ENCODE peak calls at places on chromosomes 16 and 17, in six cellular contexts. One of them, this sample, is unnamed. For H3K36me3, the result is how much of the 10 kb centered on the place peaks cover.

GRCh38 chr17:49603720-49604119 is 28.0 kb downstream of the NXPH3 start:
- DNase-seq in stomach: no peak
- DNase-seq in uterus: no peak
- DNase-seq in effector memory CD4-positive, alpha-beta T cell: no peak
- DNase-seq in GM23338: no peak
- DNase-seq in GM23248: peak
- DNase-seq in this sample: no peak

GRCh38 chr17:42365136-42365535 is 23.1 kb downstream of the STAT3 start:
- DNase-seq in stomach: no peak
- DNase-seq in GM23338: no peak
- DNase-seq in uterus: no peak
- DNase-seq in effector memory CD4-positive, alpha-beta T cell: no peak
- DNase-seq in GM23248: peak
- DNase-seq in this sample: no peak

GRCh38 chr16:85173077-85173980 is 61.1 kb upstream of the CIBAR2 start:
- DNase-seq in effector memory CD4-positive, alpha-beta T cell: no peak
- DNase-seq in stomach: no peak
- DNase-seq in uterus: no peak
- DNase-seq in GM23338: no peak
- DNase-seq in GM23248: peak
- DNase-seq in this sample: no peak

GRCh38 chr16:74623214-74623842 is 16.4 kb upstream of the GLG1 start:
- DNase-seq in GM23338: peak
- DNase-seq in uterus: no peak
- DNase-seq in GM23248: peak
- DNase-seq in stomach: peak
- DNase-seq in effector memory CD4-positive, alpha-beta T cell: no peak
- DNase-seq in this sample: peak

GRCh38 chr17:57531078-57531477 is 214.0 kb downstream of the CCDC182 start:
- DNase-seq in GM23338: no peak
- DNase-seq in uterus: no peak
- DNase-seq in stomach: no peak
- DNase-seq in GM23248: no peak
- DNase-seq in effector memory CD4-positive, alpha-beta T cell: no peak
- DNase-seq in this sample: no peak

GRCh38 chr16:85091522-85091910 is 20.8 kb downstream of the CIBAR2 start:
- DNase-seq in uterus: no peak
- DNase-seq in GM23338: no peak
- DNase-seq in stomach: no peak
- DNase-seq in effector memory CD4-positive, alpha-beta T cell: no peak
- DNase-seq in GM23248: no peak
- DNase-seq in this sample: no peak

GRCh38 chr17:64171041-64171440 is 41.1 kb upstream of the ERN1 start:
- DNase-seq in stomach: no peak
- DNase-seq in uterus: no peak
- DNase-seq in GM23248: peak
- DNase-seq in GM23338: no peak
- DNase-seq in effector memory CD4-positive, alpha-beta T cell: no peak
- DNase-seq in this sample: no peak

GRCh38 chr17:50316016-50316587 is 29.8 kb upstream of the XYLT2 start:
- DNase-seq in effector memory CD4-positive, alpha-beta T cell: no peak
- DNase-seq in GM23248: no peak
- DNase-seq in GM23338: no peak
- DNase-seq in stomach: no peak
- DNase-seq in uterus: no peak
- DNase-seq in this sample: no peak

GRCh38 chr17:1050996-1051925 is 54.3 kb downstream of the TIMM22 start:
- DNase-seq in stomach: no peak
- DNase-seq in uterus: no peak
- DNase-seq in GM23248: no peak
- DNase-seq in GM23338: no peak
- DNase-seq in effector memory CD4-positive, alpha-beta T cell: no peak
- DNase-seq in this sample: no peak

GRCh38 chr17:15485045-15485444 is 17.6 kb upstream of the CDRT4 start:
- DNase-seq in GM23248: no peak
- DNase-seq in stomach: no peak
- DNase-seq in uterus: no peak
- DNase-seq in GM23338: peak
- DNase-seq in effector memory CD4-positive, alpha-beta T cell: no peak
- DNase-seq in this sample: no peak

GRCh38 chr16:85132456-85133289 is 20.4 kb upstream of the CIBAR2 start:
- DNase-seq in stomach: no peak
- DNase-seq in GM23338: no peak
- DNase-seq in GM23248: peak
- DNase-seq in uterus: no peak
- DNase-seq in effector memory CD4-positive, alpha-beta T cell: no peak
- DNase-seq in this sample: no peak

GRCh38 chr17:80147035-80147939 is at the start of gene EIF4A3:
- DNase-seq in stomach: peak
- DNase-seq in uterus: peak
- DNase-seq in GM23338: peak
- DNase-seq in effector memory CD4-positive, alpha-beta T cell: peak
- DNase-seq in GM23248: peak
- DNase-seq in this sample: peak

GRCh38 chr16:3737181-3737580 is 19.9 kb upstream of the TRAP1 start:
- DNase-seq in GM23338: no peak
- DNase-seq in effector memory CD4-positive, alpha-beta T cell: no peak
- DNase-seq in GM23248: no peak
- DNase-seq in stomach: no peak
- DNase-seq in uterus: no peak
- DNase-seq in this sample: no peak

GRCh38 chr17:61309857-61310256 is 89.8 kb upstream of the TBX2 start:
- DNase-seq in GM23248: peak
- DNase-seq in stomach: no peak
- DNase-seq in effector memory CD4-positive, alpha-beta T cell: no peak
- DNase-seq in GM23338: no peak
- DNase-seq in uterus: no peak
- DNase-seq in this sample: no peak

GRCh38 chr17:50630524-50631194 is 4.0 kb upstream of the ABCC3 start:
- DNase-seq in GM23338: peak
- DNase-seq in effector memory CD4-positive, alpha-beta T cell: peak
- DNase-seq in uterus: no peak
- DNase-seq in GM23248: peak
- DNase-seq in stomach: peak
- DNase-seq in this sample: peak

GRCh38 chr17:17406225-17406624 is 70.6 kb upstream of the MED9 start:
- DNase-seq in effector memory CD4-positive, alpha-beta T cell: no peak
- DNase-seq in stomach: no peak
- DNase-seq in GM23338: no peak
- DNase-seq in GM23248: no peak
- DNase-seq in uterus: no peak
- DNase-seq in this sample: peak

GRCh38 chr17:71535311-71535710 is 585.5 kb upstream of the SOX9 start:
- DNase-seq in GM23248: no peak
- DNase-seq in effector memory CD4-positive, alpha-beta T cell: no peak
- DNase-seq in stomach: no peak
- DNase-seq in GM23338: no peak
- DNase-seq in uterus: no peak
- DNase-seq in this sample: no peak

GRCh38 chr17:64174686-64175456 is 44.9 kb upstream of the ERN1 start:
- DNase-seq in stomach: no peak
- DNase-seq in effector memory CD4-positive, alpha-beta T cell: no peak
- DNase-seq in GM23338: no peak
- DNase-seq in uterus: no peak
- DNase-seq in GM23248: peak
- DNase-seq in this sample: no peak

GRCh38 chr16:67653131-67654068 is 6.7 kb downstream of the ACD start:
- DNase-seq in GM23248: peak
- DNase-seq in GM23338: no peak
- DNase-seq in uterus: no peak
- DNase-seq in stomach: no peak
- DNase-seq in effector memory CD4-positive, alpha-beta T cell: no peak
- DNase-seq in this sample: no peak

GRCh38 chr17:39935896-39936295 is 8.4 kb downstream of the LRRC3C start:
- DNase-seq in stomach: no peak
- DNase-seq in uterus: no peak
- DNase-seq in effector memory CD4-positive, alpha-beta T cell: no peak
- DNase-seq in GM23248: peak
- DNase-seq in GM23338: no peak
- DNase-seq in this sample: no peak

GRCh38 chr17:14205992-14206461 is 30.6 kb downstream of the CDRT15 start:
- DNase-seq in stomach: peak
- DNase-seq in GM23338: peak
- DNase-seq in GM23248: no peak
- DNase-seq in uterus: no peak
- DNase-seq in effector memory CD4-positive, alpha-beta T cell: peak
- DNase-seq in this sample: peak

GRCh38 chr16:89473136-89473712 is 17.1 kb downstream of the ANKRD11 start:
- DNase-seq in GM23338: no peak
- DNase-seq in uterus: no peak
- DNase-seq in GM23248: no peak
- DNase-seq in stomach: no peak
- DNase-seq in effector memory CD4-positive, alpha-beta T cell: no peak
- DNase-seq in this sample: no peak

GRCh38 chr16:89476811-89477261 is 13.5 kb downstream of the ANKRD11 start:
- DNase-seq in stomach: no peak
- DNase-seq in GM23248: no peak
- DNase-seq in uterus: no peak
- DNase-seq in GM23338: no peak
- DNase-seq in effector memory CD4-positive, alpha-beta T cell: no peak
- DNase-seq in this sample: no peak

GRCh38 chr16:89473791-89474414 is 16.5 kb downstream of the ANKRD11 start:
- DNase-seq in uterus: no peak
- DNase-seq in GM23248: peak
- DNase-seq in GM23338: no peak
- DNase-seq in stomach: no peak
- DNase-seq in effector memory CD4-positive, alpha-beta T cell: no peak
- DNase-seq in this sample: peak

GRCh38 chr16:89476379-89476778 is 14.0 kb downstream of the ANKRD11 start:
- DNase-seq in stomach: peak
- DNase-seq in effector memory CD4-positive, alpha-beta T cell: no peak
- DNase-seq in GM23338: no peak
- DNase-seq in uterus: no peak
- DNase-seq in GM23248: no peak
- DNase-seq in this sample: peak

DNA sequence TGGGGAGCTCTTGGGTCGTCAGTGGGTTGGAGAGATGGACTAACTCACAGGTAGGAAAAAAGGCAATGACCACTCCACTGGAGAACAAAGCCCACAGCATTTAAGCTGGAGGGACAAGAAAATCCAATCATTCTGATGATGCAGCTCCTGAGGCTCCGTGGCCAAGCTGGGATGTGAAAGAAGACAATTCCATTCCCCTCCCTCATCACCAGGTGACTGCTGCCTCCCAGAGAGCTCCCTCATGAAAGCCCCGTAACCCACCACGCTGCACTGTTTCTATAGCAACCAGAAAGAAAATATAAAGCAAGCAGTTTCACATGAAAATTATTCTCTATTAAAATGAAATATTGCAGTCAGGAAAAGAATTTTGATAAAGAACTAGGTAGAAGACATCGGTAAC is 15.2 kb downstream of the ANKRD11 start:
- DNase-seq in uterus: no peak
- DNase-seq in stomach: no peak
- DNase-seq in effector memory CD4-positive, alpha-beta T cell: no peak
- DNase-seq in GM23248: no peak
- DNase-seq in GM23338: peak
- DNase-seq in this sample: no peak
- H3K36me3 ChIP-seq in uterus: under half
- H3K36me3 ChIP-seq in stomach: under half
- H3K36me3 ChIP-seq in effector memory CD4-positive, alpha-beta T cell: under half
- H3K36me3 ChIP-seq in GM23248: under half
- H3K36me3 ChIP-seq in GM23338: under half
- H3K36me3 ChIP-seq in this sample: under half

GRCh38 chr16:22327446-22327775 is 30.2 kb downstream of the POLR3E start:
- DNase-seq in GM23338: no peak
- DNase-seq in effector memory CD4-positive, alpha-beta T cell: no peak
- DNase-seq in uterus: no peak
- DNase-seq in stomach: no peak
- DNase-seq in GM23248: no peak
- DNase-seq in this sample: no peak
- H3K36me3 ChIP-seq in GM23338: half or more
- H3K36me3 ChIP-seq in effector memory CD4-positive, alpha-beta T cell: half or more
- H3K36me3 ChIP-seq in uterus: under half
- H3K36me3 ChIP-seq in stomach: half or more
- H3K36me3 ChIP-seq in GM23248: under half
- H3K36me3 ChIP-seq in this sample: under half

GRCh38 chr16:4957420-4957719 is 760 bp upstream of the SEC14L5 start:
- DNase-seq in stomach: peak
- DNase-seq in GM23248: no peak
- DNase-seq in effector memory CD4-positive, alpha-beta T cell: no peak
- DNase-seq in uterus: no peak
- DNase-seq in GM23338: no peak
- DNase-seq in this sample: no peak
- H3K36me3 ChIP-seq in stomach: under half
- H3K36me3 ChIP-seq in GM23248: under half
- H3K36me3 ChIP-seq in effector memory CD4-positive, alpha-beta T cell: under half
- H3K36me3 ChIP-seq in uterus: under half
- H3K36me3 ChIP-seq in GM23338: under half
- H3K36me3 ChIP-seq in this sample: under half

GRCh38 chr17:77499699-77500435 is 359.1 kb downstream of the SEC14L1 start:
- DNase-seq in GM23338: no peak
- DNase-seq in uterus: peak
- DNase-seq in GM23248: no peak
- DNase-seq in effector memory CD4-positive, alpha-beta T cell: no peak
- DNase-seq in stomach: no peak
- DNase-seq in this sample: no peak
- H3K36me3 ChIP-seq in GM23338: under half
- H3K36me3 ChIP-seq in uterus: under half
- H3K36me3 ChIP-seq in GM23248: under half
- H3K36me3 ChIP-seq in effector memory CD4-positive, alpha-beta T cell: under half
- H3K36me3 ChIP-seq in stomach: half or more
- H3K36me3 ChIP-seq in this sample: under half

GRCh38 chr17:8266648-8267479 is 17.8 kb downstream of the PFAS start:
- DNase-seq in GM23338: no peak
- DNase-seq in GM23248: no peak
- DNase-seq in effector memory CD4-positive, alpha-beta T cell: no peak
- DNase-seq in uterus: no peak
- DNase-seq in stomach: no peak
- DNase-seq in this sample: no peak

GRCh38 chr17:8268550-8269298 is 19.6 kb downstream of the PFAS start:
- DNase-seq in GM23248: no peak
- DNase-seq in GM23338: no peak
- DNase-seq in uterus: no peak
- DNase-seq in effector memory CD4-positive, alpha-beta T cell: no peak
- DNase-seq in stomach: no peak
- DNase-seq in this sample: no peak

GRCh38 chr17:8267480-8268147 is 18.5 kb downstream of the PFAS start:
- DNase-seq in stomach: no peak
- DNase-seq in effector memory CD4-positive, alpha-beta T cell: no peak
- DNase-seq in uterus: no peak
- DNase-seq in GM23248: no peak
- DNase-seq in GM23338: no peak
- DNase-seq in this sample: no peak

GRCh38 chr17:8264836-8265542 is 15.9 kb downstream of the PFAS start:
- DNase-seq in GM23338: no peak
- DNase-seq in uterus: no peak
- DNase-seq in stomach: no peak
- DNase-seq in effector memory CD4-positive, alpha-beta T cell: no peak
- DNase-seq in GM23248: no peak
- DNase-seq in this sample: no peak

GRCh38 chr17:8264320-8264719 is 15.2 kb downstream of the PFAS start:
- DNase-seq in GM23338: no peak
- DNase-seq in effector memory CD4-positive, alpha-beta T cell: no peak
- DNase-seq in stomach: no peak
- DNase-seq in uterus: no peak
- DNase-seq in GM23248: no peak
- DNase-seq in this sample: no peak
- H3K36me3 ChIP-seq in GM23338: half or more
- H3K36me3 ChIP-seq in effector memory CD4-positive, alpha-beta T cell: under half
- H3K36me3 ChIP-seq in stomach: half or more
- H3K36me3 ChIP-seq in uterus: under half
- H3K36me3 ChIP-seq in GM23248: under half
- H3K36me3 ChIP-seq in this sample: under half

GRCh38 chr17:81550285-81550684 is 1.9 kb downstream of the FAAP100 start:
- DNase-seq in effector memory CD4-positive, alpha-beta T cell: no peak
- DNase-seq in GM23338: no peak
- DNase-seq in uterus: no peak
- DNase-seq in GM23248: no peak
- DNase-seq in stomach: no peak
- DNase-seq in this sample: no peak
- H3K36me3 ChIP-seq in effector memory CD4-positive, alpha-beta T cell: under half
- H3K36me3 ChIP-seq in GM23338: under half
- H3K36me3 ChIP-seq in uterus: under half
- H3K36me3 ChIP-seq in GM23248: under half
- H3K36me3 ChIP-seq in stomach: half or more
- H3K36me3 ChIP-seq in this sample: under half

This sample was measured in small intestine.